ENCODE peak calls at places on chromosomes 4 and X, in seven cellular contexts. M is tibial nerve, I is fibroblast of villous mesenchyme, U is psoas muscle, F is GM23338, C is endodermal cell, N is astrocyte of the cerebellum. V is an unnamed sample.

GRCh38 chr4:112951362-112951962 is 98.0 kb upstream of the ANK2 start:
- DNase-seq in M (no peak), I (peak; percentile 19), U (no peak), F (peak; percentile 63), C (no peak), N (no peak), V (peak; percentile 51)

GRCh38 chr4:1293981-1294380 is 4.3 kb downstream of the MAEA start:
- DNase-seq in M (no peak), I (peak; percentile 82), U (no peak), F (no peak), C (peak; percentile 39), N (no peak), V (peak; percentile 54)

GRCh38 chr4:105248613-105249012 is 101.9 kb downstream of the TET2 start:
- DNase-seq in M (no peak), I (no peak), U (no peak), F (no peak), C (no peak), N (no peak), V (no peak)

GRCh38 chr4:6893449-6894085 is 16.1 kb upstream of the TBC1D14 start:
- DNase-seq in M (no peak), I (peak; percentile 83), U (no peak), F (no peak), C (no peak), N (no peak), V (no peak)

GRCh38 chr4:21806991-21807390 is 141.6 kb downstream of the KCNIP4 start:
- DNase-seq in M (no peak), I (no peak), U (no peak), F (no peak), C (no peak), N (no peak), V (no peak)

GRCh38 chrX:150546711-150547153 is 21.7 kb upstream of the MTM1 start:
- DNase-seq in M (no peak), I (no peak), U (no peak), F (no peak), C (no peak), N (no peak), V (no peak)

GRCh38 chr4:10140866-10141759 is 24.5 kb upstream of the WDR1 start:
- DNase-seq in M (no peak), I (no peak), U (no peak), F (peak; percentile 72), C (peak; percentile 85), N (no peak), V (no peak)

GRCh38 chr4:72077346-72077745 is 45.5 kb downstream of the NPFFR2 start:
- DNase-seq in M (no peak), I (no peak), U (no peak), F (no peak), C (no peak), N (no peak), V (no peak)

GRCh38 chrX:140664939-140665338 is 44.6 kb upstream of the LINC00632 start:
- DNase-seq in M (no peak), I (peak; percentile 0), U (no peak), F (peak; percentile 24), C (no peak), N (peak; percentile 27), V (peak; percentile 25)

GRCh38 chr4:108030332-108030731 is 40.6 kb downstream of the HADH start:
- DNase-seq in M (peak; percentile 32), I (peak; percentile 71), U (no peak), F (peak; percentile 68), C (peak; percentile 82), N (peak; percentile 50), V (peak; percentile 84)

GRCh38 chrX:13507893-13508292 is 61.5 kb upstream of the EGFL6 start:
- DNase-seq in M (no peak), I (no peak), U (no peak), F (no peak), C (no peak), N (no peak), V (no peak)

GRCh38 chr4:181319629-181320028 is 923.6 kb upstream of the TENM3 start:
- DNase-seq in M (no peak), I (no peak), U (no peak), F (peak; percentile 44), C (no peak), N (no peak), V (no peak)

DNA sequence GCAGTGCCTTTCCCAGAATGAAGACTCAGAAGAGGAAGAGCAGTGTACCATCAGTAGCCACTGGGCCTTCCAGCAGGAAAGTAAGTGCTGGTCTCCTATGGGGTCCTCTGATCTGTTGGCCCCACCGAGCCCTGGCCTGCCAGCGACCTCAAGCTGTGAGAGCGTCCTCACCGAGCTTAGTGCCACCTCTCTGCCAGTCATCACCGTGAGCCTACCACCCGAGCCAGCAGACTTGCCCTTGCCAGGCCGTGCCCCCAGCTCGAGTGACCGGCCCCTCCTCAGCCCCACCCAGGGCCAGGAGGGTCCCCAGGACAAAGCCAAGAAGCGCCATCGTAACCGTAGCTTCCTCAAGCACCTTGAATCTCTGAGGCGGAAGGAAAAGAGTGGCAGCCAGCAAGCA is 69.7 kb downstream of the STARD8 start:
- DNase-seq in M (no peak), I (no peak), U (no peak), F (no peak), C (no peak), N (no peak), V (no peak)
- H3K4me3 ChIP-seq in M (no peak overlapping the region), I (no peak overlapping the region), U (no peak overlapping the region), F (no peak overlapping the region), C (no peak overlapping the region), N (no peak overlapping the region), V (no peak overlapping the region)

GRCh38 chr4:77600521-77601451 is 4.8 kb upstream of the CXCL13 start:
- DNase-seq in M (peak; percentile 18), I (peak; percentile 34), U (no peak), F (peak; percentile 83), C (peak; percentile 64), N (peak; percentile 15), V (peak; percentile 57)
- TF ChIP-seq CTCF in M (peak; percentile 65), I (peak; percentile 89), U (peak; percentile 58), F (peak; percentile 79), C (peak; percentile 85), N (peak; percentile 93), V (peak; percentile 80)

GRCh38 chr4:140704964-140705363 is 51.2 kb downstream of the TBC1D9 start:
- DNase-seq in M (no peak), I (no peak), U (no peak), F (no peak), C (no peak), N (no peak), V (no peak)

GRCh38 chr4:140704392-140704955 is 51.7 kb downstream of the TBC1D9 start:
- DNase-seq in M (no peak), I (no peak), U (no peak), F (no peak), C (no peak), N (no peak), V (no peak)

GRCh38 chr4:140705625-140706275 is 50.4 kb downstream of the TBC1D9 start:
- DNase-seq in M (no peak), I (no peak), U (no peak), F (no peak), C (no peak), N (no peak), V (no peak)

GRCh38 chr4:140703463-140703862 is 52.7 kb downstream of the TBC1D9 start:
- DNase-seq in M (no peak), I (peak; percentile 69), U (no peak), F (no peak), C (no peak), N (peak; percentile 79), V (peak; percentile 68)

GRCh38 chr4:140702096-140702757 is 54.0 kb downstream of the TBC1D9 start:
- DNase-seq in M (no peak), I (no peak), U (no peak), F (no peak), C (no peak), N (no peak), V (no peak)
- H3K4me3 ChIP-seq in M (no peak overlapping the region), I (no peak overlapping the region), U (no peak overlapping the region), F (no peak overlapping the region), C (no peak overlapping the region), N (no peak overlapping the region), V (no peak overlapping the region)

GRCh38 chr4:150256841-150257273 is 178.6 kb downstream of the DCLK2 start:
- DNase-seq in M (no peak), I (no peak), U (no peak), F (peak; percentile 66), C (peak; percentile 88), N (no peak), V (no peak)
- TF ChIP-seq CTCF in M (no peak), I (no peak), U (no peak), F (no peak), C (peak; percentile 26), N (no peak), V (no peak)

DNA sequence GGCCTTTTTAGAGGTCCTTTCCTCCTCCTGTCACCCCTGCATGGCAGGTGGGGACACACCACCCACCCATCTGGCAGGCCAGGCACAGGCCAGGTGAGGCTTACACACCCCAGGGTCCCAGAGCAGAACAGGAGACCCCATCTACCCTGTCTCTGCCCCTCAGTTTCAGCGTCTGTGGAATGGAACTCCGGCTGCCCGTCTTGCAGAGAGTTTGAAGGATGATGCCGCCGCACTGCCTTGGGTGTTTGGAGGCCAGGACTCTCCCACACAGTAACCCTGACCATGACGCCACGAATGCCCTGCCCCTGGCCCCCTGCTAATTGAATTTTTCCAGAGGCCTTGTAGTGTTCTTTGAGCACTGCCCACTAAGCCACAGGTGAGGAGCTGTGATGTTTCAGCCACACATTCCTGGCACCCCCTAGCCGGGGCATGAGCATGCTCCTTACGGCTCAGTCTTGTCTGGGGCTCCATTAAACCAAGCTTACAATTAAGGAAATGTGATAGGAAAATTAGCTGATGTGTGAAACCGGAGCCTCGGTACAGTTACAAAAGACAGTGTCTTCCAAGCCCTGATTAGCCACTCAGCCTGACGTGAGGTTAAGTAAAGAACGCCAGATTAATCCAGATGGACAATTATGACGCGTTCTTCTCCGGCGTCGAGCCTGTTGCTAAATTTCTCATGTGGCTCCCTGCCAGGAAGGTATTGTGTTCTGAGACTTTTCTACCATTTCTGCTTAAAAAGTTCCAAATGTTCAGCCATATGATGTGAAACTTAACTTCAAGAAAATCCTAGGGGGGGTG is 39.3 kb downstream of the HMX1 start:
- DNase-seq in M (no peak), I (no peak), U (no peak), F (no peak), C (peak; percentile 36), N (no peak), V (peak; percentile 8)
- H3K4me3 ChIP-seq in M (no peak overlapping the region), I (no peak overlapping the region), U (no peak overlapping the region), F (no peak overlapping the region), C (no peak overlapping the region), N (no peak overlapping the region), V (no peak overlapping the region)

GRCh38 chr4:17562157-17562556 is 14.8 kb upstream of the LAP3 start:
- DNase-seq in M (no peak), I (no peak), U (no peak), F (peak; percentile 28), C (peak; percentile 57), N (no peak), V (no peak)
- TF ChIP-seq CTCF in M (no peak), I (no peak), U (peak; percentile 17), F (peak; percentile 31), C (peak; percentile 59), N (no peak), V (no peak)

GRCh38 chrX:97797076-97797475 is 913.4 kb downstream of the RPA4 start:
- DNase-seq in M (no peak), I (no peak), U (no peak), F (no peak), C (no peak), N (no peak), V (no peak)
- H3K4me3 ChIP-seq in M (no peak overlapping the region), I (no peak overlapping the region), U (no peak overlapping the region), F (no peak overlapping the region), C (no peak overlapping the region), N (no peak overlapping the region), V (no peak overlapping the region)

V was measured in cardiac fibroblast.